ENCODE peak calls at places on chromosomes 6 and 20, in eight cellular contexts. N is endothelial cell of umbilical vein; T is endothelial cell; V is CD8-positive, alpha-beta T cell; X is heart right ventricle; B is GM20000; Q is tibial artery; G is psoas muscle. M is an unnamed sample.

GRCh38 chr6:8180327-8181161 is 78.2 kb upstream of the EEF1E1 start:
- DNase-seq in N (no peak), T (no peak), V (no peak), X (no peak), B (no peak), Q (no peak), G (no peak), M (no peak)

GRCh38 chr6:95420792-95421191 is 156.5 kb upstream of the MANEA start:
- DNase-seq in N (no peak), T (no peak), V (no peak), X (no peak), B (no peak), Q (no peak), G (no peak), M (no peak)

GRCh38 chr20:10667560-10668167 is 6.1 kb downstream of the JAG1 start:
- DNase-seq in N (no peak), T (no peak), V (no peak), X (no peak), B (no peak), Q (no peak), G (no peak), M (no peak)

GRCh38 chr6:146578054-146578453 is 20.7 kb upstream of the ADGB start:
- DNase-seq in N (no peak), T (no peak), V (no peak), X (no peak), B (no peak), Q (no peak), G (no peak), M (no peak)

GRCh38 chr6:130896249-130896648 is 69.0 kb downstream of the SMLR1 start:
- DNase-seq in N (no peak), T (no peak), V (no peak), X (no peak), B (no peak), Q (no peak), G (peak), M (no peak)

GRCh38 chr20:25077610-25078169 is 4.3 kb downstream of the VSX1 start:
- DNase-seq in N (no peak), T (peak), V (no peak), X (peak), B (no peak), Q (peak), G (peak), M (no peak)

GRCh38 chr6:17281497-17282481 is 628 bp downstream of the RBM24 start:
- DNase-seq in N (peak), T (peak), V (no peak), X (peak), B (no peak), Q (no peak), G (no peak), M (peak)

GRCh38 chr6:76275746-76276145 is 203.3 kb upstream of the IMPG1 start:
- DNase-seq in N (peak), T (no peak), V (no peak), X (no peak), B (no peak), Q (no peak), G (no peak), M (no peak)

GRCh38 chr20:63612276-63612931 is 14.5 kb downstream of the GMEB2 start:
- DNase-seq in N (no peak), T (no peak), V (no peak), X (no peak), B (no peak), Q (no peak), G (no peak), M (no peak)

GRCh38 chr20:50152394-50153152 is 950 bp downstream of the PEDS1 start:
- DNase-seq in N (peak), T (no peak), V (no peak), X (no peak), B (peak), Q (no peak), G (no peak), M (no peak)

GRCh38 chr20:36008461-36009035 is 40.2 kb downstream of the CNBD2 start:
- DNase-seq in N (no peak), T (no peak), V (no peak), X (no peak), B (no peak), Q (no peak), G (no peak), M (no peak)

GRCh38 chr20:11719153-11719552 is 198.5 kb upstream of the BTBD3 start:
- DNase-seq in N (no peak), T (no peak), V (no peak), X (no peak), B (no peak), Q (no peak), G (no peak), M (no peak)

GRCh38 chr20:13322621-13323020 is 101.5 kb downstream of the ISM1 start:
- DNase-seq in N (no peak), T (peak), V (no peak), X (no peak), B (no peak), Q (no peak), G (no peak), M (no peak)

GRCh38 chr6:118968416-118968815 is 33.5 kb upstream of the MCM9 start:
- DNase-seq in N (peak), T (no peak), V (no peak), X (no peak), B (no peak), Q (no peak), G (no peak), M (no peak)

GRCh38 chr20:38426006-38426405 is 9.1 kb downstream of the SNHG17 start:
- DNase-seq in N (no peak), T (no peak), V (no peak), X (no peak), B (no peak), Q (no peak), G (peak), M (no peak)

GRCh38 chr6:128600397-128600951 is 80.1 kb upstream of the PTPRK start:
- DNase-seq in N (peak), T (peak), V (no peak), X (no peak), B (no peak), Q (no peak), G (no peak), M (no peak)

GRCh38 chr20:3751284-3751663 is 16.3 kb downstream of the ADISSP start:
- DNase-seq in N (no peak), T (no peak), V (no peak), X (no peak), B (no peak), Q (no peak), G (no peak), M (no peak)

DNA sequence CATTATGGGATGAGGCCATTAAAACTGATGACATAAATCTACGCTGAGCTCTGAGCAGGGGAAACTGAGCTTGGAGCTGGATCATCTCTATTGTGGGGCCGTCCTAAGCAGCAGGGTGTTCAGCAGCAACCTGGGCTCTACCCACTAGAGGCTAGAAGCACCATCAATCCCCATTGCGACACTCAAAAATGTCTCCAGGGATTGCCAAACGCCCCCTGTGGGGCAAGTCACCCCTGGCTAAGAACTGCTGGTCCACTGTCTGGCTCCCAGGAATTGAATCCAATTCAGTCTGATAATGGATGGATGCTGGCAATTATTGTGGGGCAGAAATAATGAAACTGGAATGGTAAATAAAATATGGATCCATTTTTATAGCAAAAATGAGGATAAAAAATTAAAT is 38.2 kb downstream of the PMEPA1 start:
- DNase-seq in N (no peak), T (no peak), V (no peak), X (no peak), B (no peak), Q (no peak), G (no peak), M (no peak)
- TF ChIP-seq CTCF in N (no peak), T (no peak), V (no peak), X (no peak), B (no peak), Q (no peak), G (no peak), M (peak)

GRCh38 chr6:149139782-149140136 is 177.8 kb upstream of the TAB2 start:
- DNase-seq in N (no peak), T (no peak), V (no peak), X (no peak), B (no peak), Q (no peak), G (no peak), M (no peak)

GRCh38 chr6:149137594-149137993 is 179.9 kb upstream of the TAB2 start:
- DNase-seq in N (no peak), T (no peak), V (no peak), X (no peak), B (no peak), Q (no peak), G (no peak), M (no peak)

GRCh38 chr6:149140137-149140909 is 177.2 kb upstream of the TAB2 start:
- DNase-seq in N (peak), T (no peak), V (peak), X (no peak), B (peak), Q (no peak), G (no peak), M (no peak)

GRCh38 chr6:149138093-149138492 is 179.4 kb upstream of the TAB2 start:
- DNase-seq in N (no peak), T (no peak), V (no peak), X (no peak), B (no peak), Q (no peak), G (no peak), M (no peak)

GRCh38 chr6:149138699-149139294 is 178.7 kb upstream of the TAB2 start:
- DNase-seq in N (no peak), T (no peak), V (no peak), X (no peak), B (no peak), Q (no peak), G (no peak), M (no peak)
- TF ChIP-seq CTCF in N (no peak), T (peak), V (no peak), X (no peak), B (no peak), Q (no peak), G (no peak), M (no peak)

DNA sequence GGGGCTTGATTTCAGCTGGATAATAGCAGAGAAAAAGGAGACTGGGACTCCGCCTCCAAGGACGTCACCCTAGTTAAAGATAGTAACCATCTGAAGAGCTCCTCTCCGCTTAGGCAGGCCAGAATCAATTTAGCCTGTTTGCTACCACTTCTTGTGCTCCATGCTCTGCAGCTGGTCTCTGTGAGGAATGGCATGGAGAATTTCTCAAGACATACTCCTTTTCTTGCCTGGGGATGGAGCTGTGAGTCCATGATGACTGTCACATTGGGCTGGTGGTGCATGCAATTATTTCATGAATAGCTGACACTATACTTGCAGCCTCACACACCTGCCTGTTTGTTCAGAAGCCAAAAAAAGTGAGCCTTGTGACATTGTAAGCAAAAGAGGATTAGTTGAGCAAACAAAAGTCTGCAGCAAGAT is 61.4 kb downstream of the TXLNB start:
- DNase-seq in N (no peak), T (no peak), V (no peak), X (no peak), B (no peak), Q (no peak), G (no peak), M (no peak)
- TF ChIP-seq CTCF in N (no peak), T (no peak), V (no peak), X (no peak), B (no peak), Q (no peak), G (no peak), M (no peak)

GRCh38 chr6:52724406-52725121 is 38.7 kb downstream of the GSTA2 start:
- DNase-seq in N (peak), T (peak), V (peak), X (peak), B (peak), Q (peak), G (peak), M (peak)
- TF ChIP-seq CTCF in N (peak), T (peak), V (peak), X (peak), B (peak), Q (peak), G (no peak), M (peak)

DNA sequence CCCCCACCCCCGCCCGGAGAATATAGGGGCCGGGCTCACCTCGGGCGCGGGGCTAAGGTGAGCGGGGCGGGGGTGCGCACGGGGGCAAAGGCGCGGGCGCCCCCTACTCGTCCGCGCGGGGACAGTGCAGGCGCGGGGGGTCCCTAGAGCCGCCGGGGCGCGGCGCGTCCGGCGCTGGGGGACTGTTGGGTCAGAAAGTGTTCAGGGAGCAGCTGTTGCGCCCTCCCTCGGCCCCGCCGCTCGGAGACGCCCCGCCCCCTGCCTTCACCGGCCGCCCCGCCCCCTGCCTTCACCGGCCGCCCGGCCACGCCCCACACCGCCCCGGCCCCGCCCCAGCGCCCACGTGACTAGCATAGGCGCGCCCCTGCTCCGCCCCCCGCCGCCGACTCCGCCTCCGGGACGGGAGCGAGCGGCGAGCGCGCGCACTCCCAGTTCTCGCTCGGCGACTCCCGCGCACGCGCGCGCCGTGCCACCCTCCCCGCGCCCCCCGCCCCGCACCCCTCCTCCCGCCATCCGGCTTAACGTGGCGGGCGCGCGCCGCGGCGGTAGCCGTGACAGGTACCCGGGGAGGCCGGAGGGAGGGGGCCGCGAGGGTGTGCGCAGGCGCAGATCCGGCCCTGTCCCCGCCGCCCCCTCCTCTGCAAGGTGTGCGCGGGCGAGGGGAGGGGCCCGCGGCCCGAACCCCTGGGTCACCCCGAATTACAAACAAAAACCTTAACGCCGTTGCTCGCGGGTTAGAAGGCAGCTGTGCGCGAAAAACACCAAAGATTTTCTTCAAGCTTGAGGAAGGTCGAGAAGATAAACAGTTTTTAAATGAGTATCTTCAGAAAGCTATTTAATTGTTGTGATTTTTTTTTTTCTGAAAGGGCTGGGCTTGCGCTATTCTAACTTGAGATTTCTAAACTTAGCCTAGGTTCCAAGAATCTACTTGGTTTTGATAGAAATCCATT is 704 bp upstream of the ZNF217 start:
- DNase-seq in N (peak), T (peak), V (peak), X (peak), B (peak), Q (peak), G (peak), M (peak)
- TF ChIP-seq CTCF in N (no peak), T (peak), V (no peak), X (peak), B (peak), Q (no peak), G (no peak), M (peak)

GRCh38 chr6:84870693-84871092 is 106.3 kb upstream of the TBX18 start:
- DNase-seq in N (no peak), T (no peak), V (no peak), X (no peak), B (no peak), Q (no peak), G (no peak), M (no peak)
- TF ChIP-seq CTCF in N (no peak), T (no peak), V (no peak), X (no peak), B (no peak), Q (no peak), G (no peak), M (no peak)

GRCh38 chr20:16194961-16195360 is 378.3 kb downstream of the KIF16B start:
- DNase-seq in N (no peak), T (no peak), V (no peak), X (no peak), B (no peak), Q (no peak), G (no peak), M (no peak)

GRCh38 chr20:16189371-16189770 is 383.9 kb downstream of the KIF16B start:
- DNase-seq in N (no peak), T (no peak), V (no peak), X (no peak), B (no peak), Q (no peak), G (no peak), M (no peak)

GRCh38 chr20:16187956-16188616 is 385.2 kb downstream of the KIF16B start:
- DNase-seq in N (no peak), T (no peak), V (no peak), X (no peak), B (no peak), Q (no peak), G (no peak), M (no peak)

DNA sequence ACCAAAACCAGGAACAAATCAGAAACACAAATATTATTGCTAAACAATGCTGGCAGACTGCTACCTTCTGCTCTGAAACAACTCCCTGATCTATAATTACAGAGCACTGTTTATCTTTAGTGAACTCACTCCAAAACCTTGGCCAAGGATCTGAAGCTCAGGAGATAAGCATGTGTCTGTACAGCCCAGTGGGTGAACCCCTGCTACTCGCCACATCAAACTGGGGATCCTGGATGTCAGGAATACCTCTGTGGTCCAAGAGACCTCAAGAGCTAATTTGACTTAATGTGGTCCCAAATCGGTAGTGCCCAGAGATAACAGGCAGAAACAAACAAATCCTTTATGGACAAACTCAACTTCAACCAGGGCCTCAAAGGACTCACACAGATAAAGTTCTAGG is 381.8 kb downstream of the KIF16B start:
- DNase-seq in N (no peak), T (no peak), V (no peak), X (no peak), B (no peak), Q (no peak), G (no peak), M (no peak)
- TF ChIP-seq CTCF in N (no peak), T (no peak), V (no peak), X (no peak), B (no peak), Q (no peak), G (no peak), M (no peak)